ENCODE peak calls at places on chromosomes 4 and X, in five cellular contexts. W is CD8-positive, alpha-beta T cell; H is mammary epithelial cell; O is left lung; R is testis. U is an unnamed sample.
A peak's percentile ranks its signal among the peaks of the same experiment; 100 is the strongest.

GRCh38 chr4:185656467-185656890 is 121.2 kb upstream of the PDLIM3 start:
- DNase-seq in W (no peak), H (peak; percentile 46), O (peak; percentile 63), R (no peak), U (no peak)

GRCh38 chr4:32562010-32562409 is 1841.8 kb downstream of the PCDH7 start:
- DNase-seq in W (no peak), H (no peak), O (no peak), R (no peak), U (no peak)

GRCh38 chr4:52912608-52913007 is 50.5 kb downstream of the RASL11B start:
- DNase-seq in W (no peak), H (no peak), O (no peak), R (no peak), U (no peak)

GRCh38 chrX:112644713-112645112 is 35.0 kb downstream of the LHFPL1 start:
- DNase-seq in W (no peak), H (no peak), O (no peak), R (no peak), U (no peak)

GRCh38 chrX:41085883-41086626 is 810 bp downstream of the USP9X start:
- DNase-seq in W (peak; percentile 33), H (peak; percentile 56), O (peak; percentile 56), R (peak; percentile 56), U (peak; percentile 33)

GRCh38 chr4:116952530-116953108 is 132.8 kb downstream of the TRAM1L1 start:
- DNase-seq in W (no peak), H (no peak), O (peak; percentile 33), R (no peak), U (no peak)

GRCh38 chr4:123415977-123416376 is 19.4 kb downstream of the SPRY1 start:
- DNase-seq in W (peak; percentile 29), H (peak; percentile 56), O (no peak), R (no peak), U (no peak)

GRCh38 chr4:81838586-81838985 is 366.9 kb upstream of the RASGEF1B start:
- DNase-seq in W (no peak), H (no peak), O (no peak), R (no peak), U (no peak)

GRCh38 chrX:74325130-74326059 is 21.4 kb downstream of the ZCCHC13 start:
- DNase-seq in W (no peak), H (no peak), O (no peak), R (no peak), U (no peak)

GRCh38 chrX:73270753-73271152 is 56.1 kb upstream of the NAP1L2 start:
- DNase-seq in W (no peak), H (no peak), O (no peak), R (no peak), U (no peak)

GRCh38 chr4:54227261-54228063 is 1.6 kb upstream of the PDGFRA start:
- DNase-seq in W (no peak), H (peak; percentile 67), O (peak; percentile 35), R (peak; percentile 69), U (peak; percentile 17)

GRCh38 chr4:60485279-60485678 is 714.8 kb upstream of the ADGRL3 start:
- DNase-seq in W (no peak), H (peak; percentile 14), O (no peak), R (no peak), U (no peak)

GRCh38 chrX:71493111-71493613 is 39.7 kb upstream of the OGT start:
- DNase-seq in W (no peak), H (no peak), O (no peak), R (peak; percentile 82), U (no peak)

GRCh38 chr4:1570291-1571164 is 113.6 kb downstream of the FAM53A start:
- DNase-seq in W (no peak), H (no peak), O (no peak), R (no peak), U (no peak)

GRCh38 chrX:54184474-54184873 is 1.4 kb upstream of the FAM120C start:
- DNase-seq in W (no peak), H (no peak), O (no peak), R (no peak), U (no peak)

GRCh38 chr4:87986508-87986907 is 11.0 kb downstream of the SPP1 start:
- DNase-seq in W (no peak), H (no peak), O (no peak), R (no peak), U (no peak)

GRCh38 chr4:87985887-87986200 is 10.3 kb downstream of the SPP1 start:
- DNase-seq in W (no peak), H (no peak), O (no peak), R (no peak), U (no peak)

GRCh38 chr4:87982446-87982845 is 6.9 kb downstream of the SPP1 start:
- DNase-seq in W (no peak), H (no peak), O (no peak), R (no peak), U (no peak)

GRCh38 chr4:87983996-87984395 is 8.5 kb downstream of the SPP1 start:
- DNase-seq in W (no peak), H (no peak), O (no peak), R (no peak), U (no peak)

DNA sequence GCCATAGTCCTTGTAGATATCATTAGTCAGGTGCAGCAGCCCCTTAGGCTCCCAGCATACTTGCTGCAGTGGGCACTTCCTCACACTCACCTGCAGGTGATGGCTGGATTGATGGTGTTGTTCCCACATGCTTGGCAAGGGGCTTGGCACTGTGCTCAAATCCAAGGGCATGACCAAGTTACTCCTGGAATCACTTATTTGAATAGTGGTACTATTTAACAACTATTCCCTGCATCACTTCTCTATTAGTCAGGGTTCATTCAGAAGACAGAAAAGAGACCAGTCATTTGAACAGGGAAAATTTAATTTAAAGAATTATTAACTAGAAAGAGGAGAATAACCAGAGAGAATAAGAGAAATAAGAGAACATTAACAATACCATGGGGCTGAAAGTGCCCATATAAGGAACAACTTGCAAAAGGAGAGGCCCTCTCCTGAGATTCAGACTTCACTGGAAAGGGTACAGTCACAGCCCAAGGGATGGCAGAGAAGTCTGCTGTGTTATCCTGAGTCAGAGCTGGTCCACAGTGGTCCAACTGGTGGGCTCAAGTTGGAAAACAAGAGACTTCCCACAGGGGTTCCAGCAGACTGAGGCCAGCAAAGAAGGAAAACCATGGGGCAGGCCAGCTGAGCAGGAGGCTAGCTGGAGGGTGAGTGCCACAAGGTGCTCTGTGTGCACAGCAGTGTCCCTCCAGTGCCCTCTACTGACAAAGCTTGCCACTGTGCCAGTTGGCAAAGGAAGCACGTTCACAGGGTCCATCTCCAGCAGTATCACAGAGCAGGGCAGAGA is 9.8 kb downstream of the SPP1 start:
- DNase-seq in W (peak; percentile 34), H (peak; percentile 57), O (peak; percentile 64), R (peak; percentile 87), U (no peak)
- TF ChIP-seq CTCF in W (peak; percentile 19), H (peak; percentile 95), O (peak; percentile 24), R (peak; percentile 37), U (no peak)

GRCh38 chr4:20684852-20685763 is 15.2 kb upstream of the PACRGL start:
- DNase-seq in W (no peak), H (no peak), O (no peak), R (no peak), U (no peak)
- TF ChIP-seq CTCF in W (peak; percentile 89), H (peak; percentile 54), O (peak; percentile 47), R (peak; percentile 69), U (peak; percentile 89)

GRCh38 chr4:106898621-106899230 is 137.4 kb downstream of the DKK2 start:
- DNase-seq in W (no peak), H (peak; percentile 37), O (peak; percentile 29), R (peak; percentile 81), U (no peak)
- TF ChIP-seq CTCF in W (no peak), H (peak; percentile 87), O (peak; percentile 46), R (peak; percentile 68), U (no peak)

DNA sequence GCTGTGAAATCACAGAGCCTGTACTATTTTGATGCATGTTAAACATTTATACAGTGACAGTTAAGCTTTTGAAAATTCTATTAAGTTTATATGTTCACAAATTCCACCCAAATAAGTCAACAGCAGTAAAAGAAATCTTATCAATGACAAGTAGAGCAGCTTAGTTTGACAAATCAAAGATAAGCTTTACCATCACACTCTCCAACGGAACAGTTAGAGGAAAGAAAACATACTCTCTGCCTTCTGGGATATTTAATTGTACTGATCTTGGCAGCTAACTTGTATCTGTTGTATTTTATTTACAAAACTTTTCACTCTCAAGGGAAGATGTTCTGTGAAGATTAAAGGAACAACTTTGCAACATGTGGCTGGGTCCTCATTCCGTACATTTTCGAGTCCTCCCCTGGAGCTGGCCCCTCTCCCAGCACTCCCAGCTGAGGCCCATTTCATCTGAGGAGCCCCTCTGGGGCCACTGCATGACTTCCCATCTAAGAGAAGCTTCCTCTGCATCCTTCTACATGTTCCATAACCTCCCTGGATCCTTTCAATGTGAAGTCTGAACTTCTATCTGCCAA is 74.4 kb downstream of the RPS3A start:
- DNase-seq in W (no peak), H (no peak), O (no peak), R (peak; percentile 72), U (no peak)
- TF ChIP-seq CTCF in W (no peak), H (no peak), O (no peak), R (no peak), U (no peak)

DNA sequence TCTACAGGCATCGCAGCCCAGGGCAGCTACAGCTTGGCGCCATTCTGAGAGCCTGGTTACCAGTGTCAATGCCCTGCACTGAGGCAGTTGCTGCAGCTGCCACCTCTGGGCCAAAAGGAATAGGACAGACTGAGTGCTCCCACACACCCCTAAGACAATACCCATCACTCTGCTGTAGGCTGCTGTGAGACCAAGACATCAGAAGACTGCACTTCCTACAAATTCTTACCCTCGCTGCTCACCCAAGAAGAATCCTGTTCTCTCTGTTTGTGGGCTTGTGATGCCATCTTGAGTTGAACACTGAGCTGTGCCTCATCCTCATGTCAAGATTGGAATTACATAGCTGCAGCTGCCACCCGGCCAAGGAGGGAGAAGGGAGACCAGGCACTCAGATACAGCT is 1847.0 kb upstream of the PCDH10 start:
- DNase-seq in W (no peak), H (no peak), O (no peak), R (no peak), U (no peak)
- TF ChIP-seq CTCF in W (no peak), H (no peak), O (no peak), R (no peak), U (no peak)

DNA sequence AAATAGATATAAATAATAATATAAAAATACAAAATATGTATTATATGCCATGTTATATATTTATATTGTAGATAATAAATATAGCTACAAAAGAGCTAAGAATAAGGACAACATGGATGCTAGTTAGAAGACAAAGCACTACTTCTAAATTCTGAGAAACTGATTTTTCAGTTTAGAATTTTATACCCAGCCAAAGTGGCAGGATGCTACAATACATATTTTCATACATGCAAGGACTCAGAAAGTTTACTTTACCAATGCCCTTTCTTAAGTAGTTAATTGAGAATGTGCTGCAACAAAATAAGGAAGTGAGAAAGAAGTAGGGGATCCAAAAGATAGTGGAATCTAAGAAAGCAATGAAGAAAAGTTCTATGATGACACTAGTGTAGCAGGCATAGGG is 64.5 kb downstream of the PDE5A start:
- DNase-seq in W (no peak), H (no peak), O (no peak), R (no peak), U (no peak)
- TF ChIP-seq CTCF in W (no peak), H (no peak), O (no peak), R (no peak), U (no peak)

GRCh38 chrX:145654486-145654885 is 163.1 kb upstream of the SLITRK2 start:
- DNase-seq in W (no peak), H (no peak), O (no peak), R (no peak), U (no peak)
- TF ChIP-seq CTCF in W (no peak), H (no peak), O (no peak), R (no peak), U (no peak)

DNA sequence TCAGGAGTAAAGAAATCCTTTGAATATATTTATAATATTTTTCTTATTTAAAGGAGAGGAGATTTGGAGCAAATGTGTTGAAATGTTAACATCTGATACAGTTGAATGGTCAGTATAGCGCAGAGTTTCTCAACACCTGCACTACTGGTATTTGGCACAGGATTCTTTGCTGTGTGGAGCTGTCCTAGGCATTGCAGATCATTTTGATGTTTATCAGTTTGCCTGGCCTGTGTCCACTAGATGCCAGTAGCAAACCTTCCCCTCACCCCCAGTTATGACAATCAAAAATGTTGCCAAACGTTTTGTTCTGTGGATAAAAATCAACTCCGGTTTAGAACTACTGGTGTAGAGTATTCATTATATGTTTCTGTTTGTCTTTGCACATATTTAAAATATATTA is 765.3 kb upstream of the SLIT2 start:
- DNase-seq in W (no peak), H (no peak), O (no peak), R (no peak), U (no peak)
- TF ChIP-seq CTCF in W (no peak), H (peak; percentile 22), O (no peak), R (no peak), U (no peak)

U was measured in activated B cell treated with CpG ODN at 0.5 μM for 24 hours.